ENCODE peak calls at places on chromosome 12, in six cellular contexts. C, Z, K, V, L and J are unnamed samples.

GRCh38 chr12:3199551-3200031 is 122.4 kb downstream of the TSPAN9 start:
- DNase-seq in C (peak), Z (no peak), K (peak), V (no peak), L (no peak), J (no peak)

GRCh38 chr12:110314308-110314707 is 33.3 kb downstream of the ATP2A2 start:
- DNase-seq in C (no peak), Z (no peak), K (peak), V (no peak), L (no peak), J (no peak)

GRCh38 chr12:3727877-3728632 is 24.9 kb downstream of the CRACR2A start:
- DNase-seq in C (no peak), Z (no peak), K (no peak), V (no peak), L (no peak), J (no peak)

GRCh38 chr12:54431911-54432814 is 13.1 kb upstream of the ITGA5 start:
- DNase-seq in C (peak), Z (peak), K (peak), V (peak), L (no peak), J (no peak)

GRCh38 chr12:24535334-24536019 is 413.4 kb downstream of the BCAT1 start:
- DNase-seq in C (no peak), Z (no peak), K (no peak), V (no peak), L (no peak), J (no peak)

GRCh38 chr12:108638141-108638823 is 4.6 kb upstream of the SELPLG start:
- DNase-seq in C (peak), Z (peak), K (no peak), V (peak), L (no peak), J (peak)

GRCh38 chr12:76945867-76946266 is 67.0 kb upstream of the CSRP2 start:
- DNase-seq in C (no peak), Z (no peak), K (no peak), V (no peak), L (no peak), J (no peak)

GRCh38 chr12:50188875-50189575 is 21.9 kb upstream of the CERS5 start:
- DNase-seq in C (no peak), Z (no peak), K (no peak), V (peak), L (no peak), J (no peak)

GRCh38 chr12:77433799-77434198 is 368.4 kb upstream of the E2F7 start:
- DNase-seq in C (no peak), Z (no peak), K (no peak), V (no peak), L (no peak), J (no peak)

GRCh38 chr12:131221061-131221945 is 267.6 kb downstream of the ADGRD1 start:
- DNase-seq in C (no peak), Z (peak), K (no peak), V (no peak), L (no peak), J (no peak)

GRCh38 chr12:123126294-123127144 is 24.4 kb downstream of the PITPNM2 start:
- DNase-seq in C (peak), Z (no peak), K (peak), V (no peak), L (no peak), J (peak)

GRCh38 chr12:49535921-49536525 is 2.8 kb upstream of the KCNH3 start:
- DNase-seq in C (no peak), Z (no peak), K (no peak), V (no peak), L (no peak), J (no peak)

GRCh38 chr12:54701940-54702592 is 53.9 kb upstream of the DCD start:
- DNase-seq in C (no peak), Z (no peak), K (peak), V (no peak), L (no peak), J (no peak)

GRCh38 chr12:53292441-53292840 is 2.9 kb upstream of the PFDN5 start:
- DNase-seq in C (no peak), Z (no peak), K (no peak), V (no peak), L (no peak), J (no peak)

GRCh38 chr12:53295891-53296219 is 513 bp downstream of the PFDN5 start:
- DNase-seq in C (no peak), Z (no peak), K (no peak), V (no peak), L (no peak), J (no peak)

GRCh38 chr12:53298154-53298553 is 1.3 kb upstream of the MYG1 start:
- DNase-seq in C (no peak), Z (no peak), K (no peak), V (no peak), L (no peak), J (no peak)

GRCh38 chr12:53299101-53299453 is 418 bp upstream of the MYG1 start:
- DNase-seq in C (no peak), Z (no peak), K (peak), V (no peak), L (no peak), J (no peak)

DNA sequence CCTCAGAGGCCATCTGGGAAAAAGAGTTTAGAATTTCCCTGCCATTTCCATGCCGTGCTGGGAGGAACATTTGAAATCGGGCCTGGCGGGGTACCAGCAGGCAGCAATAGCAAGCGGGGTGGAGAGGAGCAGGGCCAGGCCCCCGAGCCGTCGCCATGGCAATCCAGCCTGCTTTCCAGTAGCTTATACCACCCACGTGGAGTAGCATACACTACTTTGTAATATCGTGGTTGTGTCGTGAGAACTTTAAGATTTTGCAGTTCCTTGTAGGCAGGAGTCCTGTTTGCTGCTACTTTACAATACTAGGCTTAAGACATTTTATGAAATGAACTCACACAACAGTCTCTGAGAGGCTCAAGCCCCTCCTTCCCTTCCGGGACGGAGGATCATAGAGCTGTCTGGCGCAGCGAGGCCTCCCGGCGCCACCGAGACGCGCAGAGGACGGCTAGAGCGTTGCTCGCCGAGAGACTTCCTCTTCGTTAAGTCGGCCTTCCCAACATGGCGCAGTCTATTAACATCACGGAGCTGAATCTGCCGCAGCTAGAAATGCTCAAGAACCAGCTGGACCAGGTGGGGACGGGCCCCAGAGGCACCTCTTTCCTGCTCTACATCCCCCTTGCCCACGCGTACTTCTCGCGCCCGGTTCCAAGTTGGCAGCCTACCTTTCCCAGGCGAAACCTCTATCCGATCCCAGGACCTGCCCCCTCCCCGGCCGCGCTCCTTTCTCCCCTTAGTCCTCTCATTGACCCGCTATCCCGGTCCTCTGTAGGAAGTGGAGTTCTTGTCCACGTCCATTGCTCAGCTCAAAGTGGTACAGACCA is at the start of gene PFDN5:
- DNase-seq in C (peak), Z (peak), K (peak), V (peak), L (peak), J (peak)
- TF ChIP-seq POLR2A in C (peak), Z (peak), K (peak), V (peak), L (peak), J (peak)

GRCh38 chr12:89799316-89799715 is 90.7 kb upstream of the ATP2B1 start:
- DNase-seq in C (no peak), Z (no peak), K (no peak), V (no peak), L (no peak), J (no peak)

GRCh38 chr12:89793946-89794345 is 85.3 kb upstream of the ATP2B1 start:
- DNase-seq in C (no peak), Z (no peak), K (no peak), V (no peak), L (no peak), J (no peak)

GRCh38 chr12:89800435-89800834 is 91.8 kb upstream of the ATP2B1 start:
- DNase-seq in C (no peak), Z (no peak), K (no peak), V (no peak), L (no peak), J (no peak)

GRCh38 chr12:89797436-89797835 is 88.8 kb upstream of the ATP2B1 start:
- DNase-seq in C (no peak), Z (no peak), K (no peak), V (no peak), L (no peak), J (no peak)

GRCh38 chr12:89796798-89797382 is 88.3 kb upstream of the ATP2B1 start:
- DNase-seq in C (no peak), Z (no peak), K (no peak), V (no peak), L (no peak), J (no peak)
- TF ChIP-seq CTCF in C (no peak), Z (no peak), K (no peak), V (no peak), L (no peak), J (no peak)

GRCh38 chr12:87766044-87766443 is 263.2 kb downstream of the C12orf50 start:
- DNase-seq in C (no peak), Z (no peak), K (no peak), V (no peak), L (no peak), J (no peak)
- TF ChIP-seq POLR2A in C (no peak), Z (no peak), K (no peak), V (no peak), L (no peak), J (no peak)

DNA sequence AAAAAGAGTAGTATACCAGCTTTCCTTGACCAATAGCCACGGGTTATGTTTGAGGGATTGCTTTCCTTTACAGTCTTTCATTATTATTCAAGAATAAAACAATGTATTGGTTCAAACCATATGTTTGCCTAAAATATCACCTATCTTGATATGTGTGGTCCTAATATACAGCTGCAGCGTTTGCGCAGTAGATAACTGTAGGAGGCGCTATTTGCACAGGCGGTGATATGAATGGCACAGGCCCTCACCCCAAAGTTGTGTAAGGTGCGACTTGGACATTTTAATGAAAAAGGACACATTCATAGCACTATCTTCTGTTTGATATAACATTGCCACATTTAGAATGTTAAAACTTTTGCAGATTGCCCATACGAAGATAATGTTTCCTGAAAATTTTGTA is 298.4 kb downstream of the TRHDE start:
- DNase-seq in C (no peak), Z (no peak), K (peak), V (no peak), L (no peak), J (no peak)
- TF ChIP-seq CTCF in C (no peak), Z (no peak), K (no peak), V (no peak), L (no peak), J (no peak)

GRCh38 chr12:104351023-104351983 is 47.8 kb downstream of the EID3 start:
- DNase-seq in C (no peak), Z (no peak), K (no peak), V (no peak), L (no peak), J (no peak)
- TF ChIP-seq POLR2A in C (no peak), Z (no peak), K (no peak), V (no peak), L (no peak), J (no peak)

DNA sequence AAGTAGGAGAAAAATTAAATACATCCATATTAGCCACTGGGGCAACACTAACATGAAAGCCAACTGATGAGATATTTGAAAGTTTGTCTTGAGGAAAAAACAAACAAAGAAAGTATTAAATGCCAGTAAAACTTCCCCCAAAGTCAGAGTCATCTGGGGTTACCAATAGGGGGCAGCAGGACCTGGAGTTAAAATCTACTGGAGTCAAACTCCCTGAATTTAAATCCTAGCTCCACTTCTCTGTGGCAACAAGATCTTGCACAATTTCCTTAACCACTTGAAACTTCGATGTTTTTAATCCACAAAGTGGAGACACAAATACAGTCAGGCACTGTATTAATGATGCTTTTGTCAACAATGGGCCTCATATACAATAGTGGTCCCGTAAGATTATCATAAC is 14.4 kb downstream of the PLEKHG7 start:
- DNase-seq in C (no peak), Z (no peak), K (no peak), V (no peak), L (no peak), J (no peak)
- TF ChIP-seq CTCF in C (no peak), Z (no peak), K (peak), V (peak), L (no peak), J (no peak)

DNA sequence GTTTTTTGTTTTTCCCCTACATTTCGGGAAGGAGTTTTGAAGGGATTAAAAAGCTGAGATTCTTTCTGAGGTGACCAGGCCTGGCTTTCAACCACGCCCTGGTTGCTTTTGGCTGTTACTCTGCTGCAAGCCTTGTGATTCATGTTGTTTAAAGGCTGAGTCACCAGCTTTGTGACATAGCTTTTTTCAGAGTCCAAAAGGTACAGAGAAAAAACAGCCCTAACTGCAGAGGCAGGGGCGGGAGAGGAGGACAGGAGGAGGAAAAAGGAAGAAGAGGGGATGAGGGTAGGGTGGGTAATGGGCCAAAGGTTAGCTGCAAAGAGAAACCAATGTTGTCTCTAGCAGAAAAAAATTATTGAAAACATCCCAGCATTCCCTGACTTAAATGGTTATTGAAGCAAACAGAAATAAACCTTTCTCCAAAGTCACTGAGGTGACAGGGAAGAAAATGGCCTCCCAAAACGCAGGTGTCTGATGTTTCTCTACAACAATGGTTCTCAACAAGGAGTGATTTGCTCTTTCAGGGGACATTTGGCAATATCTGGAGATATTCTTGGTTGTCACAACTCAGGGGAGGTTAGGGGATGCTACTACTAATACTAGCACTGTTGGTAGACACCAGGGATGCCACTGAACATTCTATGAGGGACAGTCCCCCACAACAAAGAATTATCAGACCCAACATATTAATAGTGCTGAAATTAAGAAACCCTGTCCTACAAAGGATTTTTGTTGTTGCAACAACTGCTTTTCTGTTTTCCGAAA is 2.1 kb upstream of the UBC start:
- DNase-seq in C (peak), Z (peak), K (peak), V (peak), L (no peak), J (peak)
- TF ChIP-seq POLR2A in C (peak), Z (peak), K (no peak), V (peak), L (peak), J (peak)

DNA sequence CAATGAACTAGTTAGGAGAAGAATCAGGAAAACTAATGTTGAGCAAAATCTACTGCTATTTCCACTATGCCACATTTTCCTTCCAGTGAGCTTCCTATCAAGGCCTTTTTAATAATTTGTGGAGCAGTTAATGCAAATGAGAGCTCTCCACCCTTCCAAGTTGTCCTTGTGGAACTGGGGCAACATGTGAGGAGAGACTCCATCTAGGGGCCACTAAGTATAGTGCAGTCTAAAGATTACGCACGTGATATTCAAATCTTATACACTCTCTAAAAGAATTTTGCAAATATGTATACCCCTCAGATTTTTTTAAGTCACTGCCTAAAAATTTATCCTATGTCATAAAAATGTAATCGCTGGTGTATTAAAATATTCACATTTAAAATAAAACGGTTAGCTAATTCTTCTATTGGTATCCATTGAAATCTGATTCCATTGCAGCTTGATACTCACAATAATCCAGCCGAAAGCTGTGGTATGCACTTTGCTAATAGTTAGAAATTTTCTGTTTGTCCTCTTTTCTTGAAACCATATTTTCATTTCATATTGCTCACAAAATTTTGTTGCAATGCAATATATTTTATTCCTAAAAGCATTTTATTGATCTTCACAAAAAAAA is 100.1 kb downstream of the PAH start:
- DNase-seq in C (no peak), Z (no peak), K (peak), V (no peak), L (no peak), J (no peak)
- TF ChIP-seq CTCF in C (peak), Z (peak), K (peak), V (peak), L (peak), J (peak)